ENCODE peak calls at places on chromosomes 7 and 10, in five cellular contexts. R, Z, G, M and H are unnamed samples. For H3K4me1, the result is how much of the 10 kb centered on the place peaks cover.

GRCh38 chr7:92641921-92642511 is 51.8 kb upstream of the FAM133B start:
- ATAC-seq in R (no peak), Z (no peak), G (no peak), M (peak), H (no peak)

GRCh38 chr10:122323941-122324675 is 50.4 kb upstream of the PLEKHA1 start:
- ATAC-seq in R (no peak), Z (peak), G (no peak), M (peak), H (no peak)

GRCh38 chr10:4532467-4532866 is 293.5 kb upstream of the AKR1E2 start:
- ATAC-seq in R (no peak), Z (peak), G (no peak), M (no peak), H (peak)

GRCh38 chr7:94223375-94224084 is 171.2 kb upstream of the COL1A2 start:
- ATAC-seq in R (peak), Z (no peak), G (no peak), M (peak), H (no peak)

GRCh38 chr7:83173664-83174063 is 11.0 kb upstream of the PCLO start:
- ATAC-seq in R (no peak), Z (no peak), G (no peak), M (no peak), H (no peak)

GRCh38 chr10:129203819-129204218 is 263.2 kb upstream of the MGMT start:
- ATAC-seq in R (no peak), Z (no peak), G (no peak), M (no peak), H (no peak)

GRCh38 chr7:106139253-106140251 is 27.4 kb upstream of the SYPL1 start:
- ATAC-seq in R (no peak), Z (peak), G (peak), M (peak), H (peak)

GRCh38 chr7:25360471-25360870 is 132.2 kb upstream of the NPVF start:
- ATAC-seq in R (no peak), Z (no peak), G (no peak), M (no peak), H (no peak)

GRCh38 chr7:4204530-4205165 is 477.4 kb upstream of the FOXK1 start:
- ATAC-seq in R (no peak), Z (no peak), G (peak), M (no peak), H (no peak)

GRCh38 chr7:18607025-18607424 is 111.5 kb downstream of the HDAC9 start:
- ATAC-seq in R (no peak), Z (no peak), G (no peak), M (no peak), H (no peak)

GRCh38 chr7:17932770-17933169 is 7.5 kb downstream of the SNX13 start:
- ATAC-seq in R (no peak), Z (no peak), G (no peak), M (peak), H (no peak)

GRCh38 chr7:94374231-94374630 is 20.5 kb upstream of the COL1A2 start:
- ATAC-seq in R (no peak), Z (no peak), G (peak), M (no peak), H (peak)

GRCh38 chr7:99843808-99844207 is 16.0 kb downstream of the CYP3A43 start:
- ATAC-seq in R (peak), Z (no peak), G (no peak), M (peak), H (no peak)

GRCh38 chr10:96683710-96684109 is 36.6 kb downstream of the PIK3AP1 start:
- ATAC-seq in R (no peak), Z (no peak), G (no peak), M (no peak), H (no peak)

GRCh38 chr10:70829543-70829942 is 13.8 kb downstream of the SGPL1 start:
- ATAC-seq in R (peak), Z (peak), G (no peak), M (peak), H (no peak)

GRCh38 chr7:128448751-128449300 is 6.9 kb upstream of the HILPDA start:
- ATAC-seq in R (no peak), Z (no peak), G (no peak), M (peak), H (no peak)

GRCh38 chr7:119271147-119271779 is 1001.7 kb upstream of the KCND2 start:
- ATAC-seq in R (peak), Z (no peak), G (no peak), M (no peak), H (no peak)

GRCh38 chr7:39453743-39454355 is 112.4 kb upstream of the YAE1 start:
- ATAC-seq in R (peak), Z (no peak), G (peak), M (peak), H (no peak)

GRCh38 chr10:45454262-45454661 is 80.2 kb downstream of the ALOX5 start:
- ATAC-seq in R (no peak), Z (no peak), G (peak), M (peak), H (no peak)

GRCh38 chr10:96829029-96829773 is 2.9 kb upstream of the LCOR start:
- ATAC-seq in R (no peak), Z (no peak), G (no peak), M (no peak), H (no peak)

GRCh38 chr10:72006026-72006425 is 41.8 kb downstream of the CHST3 start:
- ATAC-seq in R (no peak), Z (no peak), G (no peak), M (no peak), H (no peak)

GRCh38 chr10:55400075-55400474 is 599.0 kb upstream of the PCDH15 start:
- ATAC-seq in R (no peak), Z (no peak), G (no peak), M (no peak), H (no peak)

GRCh38 chr7:79761876-79762429 is 308.5 kb upstream of the MAGI2 start:
- ATAC-seq in R (no peak), Z (no peak), G (no peak), M (no peak), H (no peak)

GRCh38 chr7:50826371-50827172 is 43.9 kb upstream of the GRB10 start:
- ATAC-seq in R (peak), Z (no peak), G (no peak), M (peak), H (no peak)

GRCh38 chr7:92436843-92437445 is 10.3 kb upstream of the GATAD1 start:
- ATAC-seq in R (no peak), Z (no peak), G (no peak), M (no peak), H (no peak)

GRCh38 chr7:98400538-98401427 is at the start of gene BAIAP2L1:
- ATAC-seq in R (peak), Z (peak), G (peak), M (peak), H (peak)

GRCh38 chr7:111088328-111088727 is 2.6 kb upstream of the LRRN3 start:
- ATAC-seq in R (no peak), Z (no peak), G (no peak), M (no peak), H (no peak)

GRCh38 chr10:33381897-33382578 is 47.6 kb upstream of the NRP1 start:
- ATAC-seq in R (peak), Z (no peak), G (no peak), M (peak), H (peak)

GRCh38 chr7:17930546-17930945 is 9.7 kb downstream of the SNX13 start:
- ATAC-seq in R (no peak), Z (no peak), G (no peak), M (no peak), H (peak)

GRCh38 chr7:28755255-28755654 is 202.9 kb downstream of the TRIL start:
- ATAC-seq in R (no peak), Z (peak), G (no peak), M (no peak), H (peak)

GRCh38 chr7:151342102-151342646 is 562 bp downstream of the NUB1 start:
- ATAC-seq in R (no peak), Z (no peak), G (no peak), M (peak), H (no peak)

GRCh38 chr7:116216956-116217570 is 6.7 kb downstream of the TES start:
- ATAC-seq in R (no peak), Z (no peak), G (peak), M (peak), H (no peak)

GRCh38 chr10:5095687-5096086 is 1.5 kb downstream of the AKR1C3 start:
- ATAC-seq in R (no peak), Z (no peak), G (no peak), M (peak), H (no peak)

GRCh38 chr10:113059001-113059780 is 109.1 kb downstream of the TCF7L2 start:
- ATAC-seq in R (peak), Z (peak), G (peak), M (no peak), H (peak)

DNA sequence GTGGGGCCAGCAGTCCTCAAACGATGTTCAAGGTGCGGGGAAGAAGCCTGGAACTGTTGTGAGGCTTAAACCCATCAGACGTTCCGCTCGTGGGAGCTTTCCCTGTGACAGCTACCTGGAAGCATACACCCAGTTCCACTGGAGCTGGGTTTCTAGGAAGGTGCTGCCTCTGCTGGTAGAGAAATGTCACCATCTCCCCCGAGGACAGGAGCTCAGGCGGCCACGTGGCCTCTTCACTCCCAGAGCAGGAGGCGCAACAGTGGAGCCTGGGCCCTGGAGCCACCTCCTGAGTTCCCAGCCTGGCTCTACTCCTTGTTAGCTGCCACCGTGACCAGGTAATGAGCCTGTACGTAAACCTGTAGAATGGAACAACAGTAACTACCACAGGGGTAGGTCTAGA is 156.1 kb downstream of the ADARB2 start:
- ATAC-seq in R (peak), Z (no peak), G (no peak), M (no peak), H (no peak)
- H3K4me1 ChIP-seq in R (under half), Z (under half), G (under half), M (under half), H (under half)

DNA sequence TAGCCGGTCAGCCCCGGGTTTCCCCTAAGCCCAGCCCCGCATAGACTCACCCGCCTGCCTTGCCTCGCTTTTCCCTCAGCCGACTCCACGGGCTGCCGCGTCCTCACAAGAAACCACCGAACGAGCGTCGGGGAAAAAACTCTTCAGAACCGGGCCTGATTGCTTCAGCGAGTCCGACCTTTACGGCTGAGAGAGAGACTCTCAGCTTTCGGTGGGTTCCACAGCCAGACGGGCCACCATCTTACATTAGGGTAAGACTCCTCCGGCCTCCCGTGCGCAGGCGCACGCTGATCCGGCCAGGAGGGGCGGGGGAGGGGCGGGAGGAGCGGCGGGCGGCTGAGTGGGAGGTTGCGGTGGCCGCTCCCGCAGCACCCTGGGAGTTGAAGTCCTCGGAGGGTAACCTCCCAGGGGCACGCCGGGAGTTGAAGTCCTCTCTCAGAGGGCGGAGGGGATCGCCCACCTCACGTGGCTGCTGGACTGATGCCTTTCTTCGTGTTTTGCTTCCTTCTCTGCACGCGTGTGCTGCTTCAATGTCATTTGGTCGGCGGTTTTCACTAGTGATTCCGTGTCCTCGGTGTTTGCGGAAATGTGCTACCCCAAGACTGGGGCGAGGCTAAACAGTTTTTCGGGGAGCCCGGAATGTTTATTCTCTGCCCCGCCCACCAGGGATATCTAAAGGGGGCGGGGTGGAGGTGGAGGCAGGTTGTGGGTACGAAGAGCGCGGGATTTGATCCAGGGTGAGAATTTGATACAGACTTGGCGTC is at the start of gene CNOT4:
- ATAC-seq in R (peak), Z (peak), G (peak), M (peak), H (peak)
- TF ChIP-seq POLR2A in R (peak), Z (peak), G (peak), M (peak), H (peak)

GRCh38 chr7:42700376-42701327 is 211.2 kb downstream of the C7orf25 start:
- ATAC-seq in R (no peak), Z (no peak), G (peak), M (no peak), H (no peak)
- H3K27ac ChIP-seq in R (no peak), Z (no peak), G (no peak), M (no peak), H (no peak)

GRCh38 chr10:12841426-12841825 is 160.1 kb downstream of the CCDC3 start:
- ATAC-seq in R (no peak), Z (no peak), G (no peak), M (no peak), H (no peak)

GRCh38 chr10:12844796-12845524 is 156.6 kb downstream of the CCDC3 start:
- ATAC-seq in R (no peak), Z (no peak), G (peak), M (peak), H (peak)

GRCh38 chr10:12842310-12842709 is 159.2 kb downstream of the CCDC3 start:
- ATAC-seq in R (no peak), Z (no peak), G (no peak), M (no peak), H (no peak)

GRCh38 chr10:12841826-12842225 is 159.7 kb downstream of the CCDC3 start:
- ATAC-seq in R (no peak), Z (no peak), G (peak), M (peak), H (no peak)

GRCh38 chr10:12843296-12843945 is 158.1 kb downstream of the CCDC3 start:
- ATAC-seq in R (no peak), Z (no peak), G (no peak), M (no peak), H (no peak)
- H3K4me1 ChIP-seq in R (under half), Z (under half), G (under half), M (under half), H (under half)

DNA sequence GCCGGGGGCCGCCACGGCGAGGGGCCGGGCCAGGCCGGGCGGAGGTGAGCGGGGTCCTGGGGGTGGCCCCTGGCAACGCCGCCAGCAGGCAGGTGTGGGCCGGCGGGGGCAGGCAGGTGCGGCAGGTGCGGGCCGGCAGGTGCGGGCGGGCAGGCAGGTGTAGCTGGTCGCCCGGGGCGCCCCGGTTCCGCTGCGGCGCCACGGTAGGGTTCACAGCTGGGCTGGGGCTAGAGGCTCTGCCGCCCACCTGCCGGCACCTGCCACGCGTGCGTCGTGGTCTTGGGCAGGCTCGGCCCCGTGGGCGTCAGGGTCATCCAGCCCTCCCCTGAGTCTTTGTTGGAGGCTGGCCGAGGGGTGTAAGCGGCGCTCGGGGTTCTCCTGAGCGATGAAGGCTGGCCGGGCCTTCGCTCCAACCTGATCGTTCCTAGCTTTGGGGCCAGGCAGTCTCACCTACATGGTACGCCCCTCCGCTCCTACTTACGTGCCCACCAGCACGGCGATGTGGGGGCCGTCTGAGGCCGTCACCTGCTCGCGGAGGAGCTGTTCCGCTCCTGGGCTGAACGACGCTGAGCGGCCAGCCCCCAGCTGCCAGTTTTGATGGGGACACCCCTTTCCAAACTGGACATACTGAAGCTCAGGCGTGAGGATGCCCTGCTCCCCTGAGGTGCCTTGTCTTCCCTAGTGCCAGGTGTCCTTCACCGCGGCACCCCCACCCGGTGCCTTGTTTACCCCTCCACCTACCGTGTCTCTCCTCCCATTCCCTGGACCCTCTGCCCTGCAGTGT is 493 bp downstream of the ZMIZ2 start:
- ATAC-seq in R (peak), Z (peak), G (peak), M (no peak), H (no peak)
- TF ChIP-seq POLR2A in R (no peak), Z (no peak), G (no peak), M (no peak), H (no peak)

GRCh38 chr10:25465582-25466372 is 291.0 kb downstream of the GPR158 start:
- ATAC-seq in R (no peak), Z (no peak), G (no peak), M (no peak), H (no peak)
- H3K27ac ChIP-seq in R (no peak), Z (no peak), G (no peak), M (no peak), H (no peak)